ENCODE peak calls at places on chromosome 4, in nine cellular contexts. One of them, this sample, is unnamed.

GRCh38 chr4:89657931-89658700 is 178.8 kb downstream of the SNCA start:
- DNase-seq in NCI-H1092 treated with DMSO at 0.1 percent for 48 hours: peak
- DNase-seq in left ventricle myocardium superior: no peak
- DNase-seq in K562: no peak
- DNase-seq in CD4-positive, alpha-beta T cell: no peak
- DNase-seq in AG08395: peak
- DNase-seq in activated CD4-positive, alpha-beta T cell treated with anti-CD3 and anti-CD28 coated beads, Interleukin-2, amount 50 U/mL, for 24 hours: no peak
- DNase-seq in NCI-H1417: no peak
- DNase-seq in left ventricle myocardium inferior: no peak
- DNase-seq in this sample: no peak

GRCh38 chr4:155603360-155603891 is 63.2 kb upstream of the GUCY1A1 start:
- DNase-seq in NCI-H1092 treated with DMSO at 0.1 percent for 48 hours: no peak
- DNase-seq in left ventricle myocardium superior: no peak
- DNase-seq in K562: no peak
- DNase-seq in CD4-positive, alpha-beta T cell: no peak
- DNase-seq in AG08395: no peak
- DNase-seq in activated CD4-positive, alpha-beta T cell treated with anti-CD3 and anti-CD28 coated beads, Interleukin-2, amount 50 U/mL, for 24 hours: no peak
- DNase-seq in NCI-H1417: no peak
- DNase-seq in left ventricle myocardium inferior: no peak
- DNase-seq in this sample: no peak

GRCh38 chr4:119050501-119051090 is 85.0 kb upstream of the MYOZ2 start:
- DNase-seq in NCI-H1092 treated with DMSO at 0.1 percent for 48 hours: no peak
- DNase-seq in left ventricle myocardium superior: no peak
- DNase-seq in K562: no peak
- DNase-seq in CD4-positive, alpha-beta T cell: no peak
- DNase-seq in AG08395: no peak
- DNase-seq in activated CD4-positive, alpha-beta T cell treated with anti-CD3 and anti-CD28 coated beads, Interleukin-2, amount 50 U/mL, for 24 hours: no peak
- DNase-seq in NCI-H1417: no peak
- DNase-seq in left ventricle myocardium inferior: no peak
- DNase-seq in this sample: no peak

GRCh38 chr4:181971973-181972372 is 271.2 kb upstream of the TENM3 start:
- DNase-seq in NCI-H1092 treated with DMSO at 0.1 percent for 48 hours: no peak
- DNase-seq in left ventricle myocardium superior: no peak
- DNase-seq in K562: no peak
- DNase-seq in CD4-positive, alpha-beta T cell: no peak
- DNase-seq in AG08395: peak
- DNase-seq in activated CD4-positive, alpha-beta T cell treated with anti-CD3 and anti-CD28 coated beads, Interleukin-2, amount 50 U/mL, for 24 hours: no peak
- DNase-seq in NCI-H1417: no peak
- DNase-seq in left ventricle myocardium inferior: peak
- DNase-seq in this sample: no peak

GRCh38 chr4:164572877-164573279 is 181.1 kb upstream of the SMIM31 start:
- DNase-seq in NCI-H1092 treated with DMSO at 0.1 percent for 48 hours: no peak
- DNase-seq in left ventricle myocardium superior: no peak
- DNase-seq in K562: no peak
- DNase-seq in CD4-positive, alpha-beta T cell: no peak
- DNase-seq in AG08395: no peak
- DNase-seq in activated CD4-positive, alpha-beta T cell treated with anti-CD3 and anti-CD28 coated beads, Interleukin-2, amount 50 U/mL, for 24 hours: no peak
- DNase-seq in NCI-H1417: no peak
- DNase-seq in left ventricle myocardium inferior: no peak
- DNase-seq in this sample: no peak

GRCh38 chr4:79611026-79611425 is 203.0 kb upstream of the GK2 start:
- DNase-seq in NCI-H1092 treated with DMSO at 0.1 percent for 48 hours: no peak
- DNase-seq in left ventricle myocardium superior: no peak
- DNase-seq in K562: no peak
- DNase-seq in CD4-positive, alpha-beta T cell: no peak
- DNase-seq in AG08395: no peak
- DNase-seq in activated CD4-positive, alpha-beta T cell treated with anti-CD3 and anti-CD28 coated beads, Interleukin-2, amount 50 U/mL, for 24 hours: no peak
- DNase-seq in NCI-H1417: no peak
- DNase-seq in left ventricle myocardium inferior: no peak
- DNase-seq in this sample: no peak

GRCh38 chr4:38060829-38061431 is 100.7 kb downstream of the PTTG2 start:
- DNase-seq in NCI-H1092 treated with DMSO at 0.1 percent for 48 hours: no peak
- DNase-seq in left ventricle myocardium superior: no peak
- DNase-seq in K562: no peak
- DNase-seq in CD4-positive, alpha-beta T cell: no peak
- DNase-seq in AG08395: no peak
- DNase-seq in activated CD4-positive, alpha-beta T cell treated with anti-CD3 and anti-CD28 coated beads, Interleukin-2, amount 50 U/mL, for 24 hours: no peak
- DNase-seq in NCI-H1417: no peak
- DNase-seq in left ventricle myocardium inferior: no peak
- DNase-seq in this sample: no peak

GRCh38 chr4:5024673-5025072 is 5.4 kb upstream of the CYTL1 start:
- DNase-seq in NCI-H1092 treated with DMSO at 0.1 percent for 48 hours: no peak
- DNase-seq in left ventricle myocardium superior: no peak
- DNase-seq in K562: no peak
- DNase-seq in CD4-positive, alpha-beta T cell: no peak
- DNase-seq in AG08395: no peak
- DNase-seq in activated CD4-positive, alpha-beta T cell treated with anti-CD3 and anti-CD28 coated beads, Interleukin-2, amount 50 U/mL, for 24 hours: no peak
- DNase-seq in NCI-H1417: no peak
- DNase-seq in left ventricle myocardium inferior: no peak
- DNase-seq in this sample: no peak

GRCh38 chr4:155005395-155006087 is 202.9 kb upstream of the NPY2R start:
- DNase-seq in NCI-H1092 treated with DMSO at 0.1 percent for 48 hours: no peak
- DNase-seq in left ventricle myocardium superior: no peak
- DNase-seq in K562: no peak
- DNase-seq in CD4-positive, alpha-beta T cell: no peak
- DNase-seq in AG08395: peak
- DNase-seq in activated CD4-positive, alpha-beta T cell treated with anti-CD3 and anti-CD28 coated beads, Interleukin-2, amount 50 U/mL, for 24 hours: no peak
- DNase-seq in NCI-H1417: no peak
- DNase-seq in left ventricle myocardium inferior: no peak
- DNase-seq in this sample: no peak

GRCh38 chr4:88937081-88937480 is 119.9 kb downstream of the FAM13A start:
- DNase-seq in NCI-H1092 treated with DMSO at 0.1 percent for 48 hours: no peak
- DNase-seq in left ventricle myocardium superior: no peak
- DNase-seq in K562: no peak
- DNase-seq in CD4-positive, alpha-beta T cell: no peak
- DNase-seq in AG08395: no peak
- DNase-seq in activated CD4-positive, alpha-beta T cell treated with anti-CD3 and anti-CD28 coated beads, Interleukin-2, amount 50 U/mL, for 24 hours: no peak
- DNase-seq in NCI-H1417: no peak
- DNase-seq in left ventricle myocardium inferior: no peak
- DNase-seq in this sample: no peak

GRCh38 chr4:29581469-29581868 is 1138.7 kb upstream of the PCDH7 start:
- DNase-seq in NCI-H1092 treated with DMSO at 0.1 percent for 48 hours: no peak
- DNase-seq in left ventricle myocardium superior: no peak
- DNase-seq in K562: no peak
- DNase-seq in CD4-positive, alpha-beta T cell: no peak
- DNase-seq in AG08395: no peak
- DNase-seq in activated CD4-positive, alpha-beta T cell treated with anti-CD3 and anti-CD28 coated beads, Interleukin-2, amount 50 U/mL, for 24 hours: no peak
- DNase-seq in NCI-H1417: no peak
- DNase-seq in left ventricle myocardium inferior: no peak
- DNase-seq in this sample: no peak

GRCh38 chr4:98470831-98471230 is 187.6 kb downstream of the TSPAN5 start:
- DNase-seq in NCI-H1092 treated with DMSO at 0.1 percent for 48 hours: no peak
- DNase-seq in left ventricle myocardium superior: no peak
- DNase-seq in K562: no peak
- DNase-seq in CD4-positive, alpha-beta T cell: no peak
- DNase-seq in AG08395: no peak
- DNase-seq in activated CD4-positive, alpha-beta T cell treated with anti-CD3 and anti-CD28 coated beads, Interleukin-2, amount 50 U/mL, for 24 hours: no peak
- DNase-seq in NCI-H1417: no peak
- DNase-seq in left ventricle myocardium inferior: no peak
- DNase-seq in this sample: no peak

GRCh38 chr4:8177544-8177943 is 18.9 kb upstream of the ABLIM2 start:
- DNase-seq in NCI-H1092 treated with DMSO at 0.1 percent for 48 hours: no peak
- DNase-seq in left ventricle myocardium superior: no peak
- DNase-seq in K562: no peak
- DNase-seq in CD4-positive, alpha-beta T cell: no peak
- DNase-seq in AG08395: no peak
- DNase-seq in activated CD4-positive, alpha-beta T cell treated with anti-CD3 and anti-CD28 coated beads, Interleukin-2, amount 50 U/mL, for 24 hours: no peak
- DNase-seq in NCI-H1417: no peak
- DNase-seq in left ventricle myocardium inferior: no peak
- DNase-seq in this sample: no peak

GRCh38 chr4:139884438-139884837 is 218.8 kb downstream of the MGST2 start:
- DNase-seq in NCI-H1092 treated with DMSO at 0.1 percent for 48 hours: no peak
- DNase-seq in left ventricle myocardium superior: no peak
- DNase-seq in K562: no peak
- DNase-seq in CD4-positive, alpha-beta T cell: no peak
- DNase-seq in AG08395: no peak
- DNase-seq in activated CD4-positive, alpha-beta T cell treated with anti-CD3 and anti-CD28 coated beads, Interleukin-2, amount 50 U/mL, for 24 hours: no peak
- DNase-seq in NCI-H1417: no peak
- DNase-seq in left ventricle myocardium inferior: no peak
- DNase-seq in this sample: no peak

GRCh38 chr4:78310056-78310731 is 241.4 kb upstream of the ANXA3 start:
- DNase-seq in NCI-H1092 treated with DMSO at 0.1 percent for 48 hours: no peak
- DNase-seq in left ventricle myocardium superior: no peak
- DNase-seq in K562: no peak
- DNase-seq in CD4-positive, alpha-beta T cell: no peak
- DNase-seq in AG08395: peak
- DNase-seq in activated CD4-positive, alpha-beta T cell treated with anti-CD3 and anti-CD28 coated beads, Interleukin-2, amount 50 U/mL, for 24 hours: no peak
- DNase-seq in NCI-H1417: no peak
- DNase-seq in left ventricle myocardium inferior: no peak
- DNase-seq in this sample: no peak

GRCh38 chr4:164977243-164978164 is at the start of gene TRIM61:
- DNase-seq in NCI-H1092 treated with DMSO at 0.1 percent for 48 hours: no peak
- DNase-seq in left ventricle myocardium superior: peak
- DNase-seq in K562: peak
- DNase-seq in CD4-positive, alpha-beta T cell: peak
- DNase-seq in AG08395: peak
- DNase-seq in activated CD4-positive, alpha-beta T cell treated with anti-CD3 and anti-CD28 coated beads, Interleukin-2, amount 50 U/mL, for 24 hours: no peak
- DNase-seq in NCI-H1417: no peak
- DNase-seq in left ventricle myocardium inferior: peak
- DNase-seq in this sample: peak